ENCODE peak calls at places on chromosome 2, in nine cellular contexts. Q is Caco-2, T is breast epithelium, K is AML-193, U is EL, N is hepatocyte, L is AG08395, V is foreskin fibroblast, F is nephron progenitor cell. R is an unnamed sample.

GRCh38 chr2:51237626-51238271 is 205.8 kb upstream of the NRXN1 start:
- DNase-seq in T (no peak), F (no peak), L (no peak), N (no peak), V (no peak), Q (no peak), U (no peak), K (no peak), R (peak; percentile 3)

GRCh38 chr2:219274392-219274921 is 4.7 kb upstream of the DNAJB2 start:
- DNase-seq in Q (peak; percentile 72), L (peak; percentile 93), F (no peak), U (peak; percentile 86), V (peak; percentile 85), T (peak; percentile 88), N (peak; percentile 77), K (no peak), R (no peak)

GRCh38 chr2:121748202-121748601 is 7.2 kb upstream of the TSN start:
- DNase-seq in L (no peak), N (peak; percentile 25), V (peak; percentile 73), F (no peak), T (no peak), K (peak; percentile 71), U (peak; percentile 72), Q (no peak), R (no peak)

GRCh38 chr2:101096619-101097142 is 54.5 kb downstream of the TBC1D8 start:
- DNase-seq in U (no peak), V (no peak), F (no peak), T (no peak), N (no peak), L (no peak), K (no peak), Q (no peak), R (no peak)

GRCh38 chr2:36476411-36476810 is 120.8 kb downstream of the CRIM1 start:
- DNase-seq in U (peak; percentile 53), N (no peak), K (no peak), T (no peak), L (no peak), Q (no peak), V (peak; percentile 49), F (no peak), R (no peak)

GRCh38 chr2:215693269-215693998 is 257.6 kb upstream of the FN1 start:
- DNase-seq in U (peak; percentile 83), Q (no peak), T (no peak), F (no peak), N (no peak), K (no peak), L (peak; percentile 71), V (peak; percentile 87), R (no peak)

GRCh38 chr2:65107530-65107929 is 22.4 kb downstream of the RAB1A start:
- DNase-seq in T (no peak), N (no peak), U (no peak), Q (no peak), V (no peak), K (no peak), F (no peak), L (no peak), R (no peak)

GRCh38 chr2:218002792-218003191 is at the start of gene TNS1:
- DNase-seq in V (peak; percentile 85), L (no peak), N (peak; percentile 44), K (no peak), F (peak; percentile 45), T (no peak), U (peak; percentile 63), Q (no peak), R (no peak)

GRCh38 chr2:183172220-183172887 is 48.1 kb downstream of the NUP35 start:
- DNase-seq in T (no peak), F (no peak), L (no peak), U (no peak), N (no peak), Q (peak; percentile 11), V (no peak), K (no peak), R (no peak)

GRCh38 chr2:237341872-237342271 is 72.1 kb downstream of the COL6A3 start:
- DNase-seq in Q (no peak), U (no peak), N (peak; percentile 35), L (no peak), T (no peak), K (no peak), V (peak; percentile 48), F (no peak), R (no peak)

GRCh38 chr2:55420244-55420713 is 623 bp upstream of the CCDC88A start:
- DNase-seq in F (no peak), Q (no peak), U (no peak), T (no peak), N (no peak), V (peak; percentile 62), L (no peak), K (peak; percentile 26), R (no peak)

GRCh38 chr2:204604061-204604460 is 58.8 kb downstream of the PARD3B start:
- DNase-seq in N (no peak), K (no peak), U (peak; percentile 26), V (peak; percentile 8), Q (no peak), T (no peak), F (no peak), L (no peak), R (no peak)

GRCh38 chr2:236547725-236548124 is 21.9 kb upstream of the ACKR3 start:
- DNase-seq in V (no peak), T (no peak), Q (no peak), F (no peak), U (no peak), L (no peak), N (no peak), K (no peak), R (no peak)

GRCh38 chr2:43057026-43057741 is 169.2 kb downstream of the ZFP36L2 start:
- DNase-seq in K (no peak), V (no peak), Q (no peak), U (no peak), T (no peak), F (no peak), N (no peak), L (no peak), R (no peak)

GRCh38 chr2:131483981-131484505 is 8.1 kb downstream of the TUBA3D start:
- DNase-seq in L (no peak), F (no peak), Q (no peak), U (no peak), V (no peak), T (no peak), K (no peak), N (no peak), R (no peak)

GRCh38 chr2:236573066-236573929 is 3.7 kb downstream of the ACKR3 start:
- DNase-seq in V (no peak), L (no peak), N (no peak), K (no peak), T (no peak), U (no peak), F (no peak), Q (no peak), R (no peak)

GRCh38 chr2:105237045-105237765 is 4.3 kb upstream of the GPR45 start:
- DNase-seq in K (no peak), Q (no peak), L (no peak), U (no peak), N (no peak), V (no peak), F (no peak), T (no peak), R (no peak)

GRCh38 chr2:165778653-165779451 is 15.2 kb downstream of the GALNT3 start:
- DNase-seq in N (no peak), U (peak; percentile 6), T (no peak), K (no peak), F (no peak), L (no peak), Q (peak; percentile 57), V (peak; percentile 30), R (no peak)

GRCh38 chr2:207260021-207260420 is 94.3 kb upstream of the KLF7 start:
- DNase-seq in L (no peak), T (no peak), F (no peak), N (no peak), Q (no peak), K (no peak), V (peak; percentile 57), U (no peak), R (no peak)

GRCh38 chr2:163682695-163683094 is 53.1 kb downstream of the FIGN start:
- DNase-seq in Q (no peak), U (peak; percentile 40), K (no peak), V (peak; percentile 70), L (peak; percentile 34), T (no peak), N (peak; percentile 11), F (no peak), R (no peak)

GRCh38 chr2:12507295-12507694 is 209.4 kb upstream of the TRIB2 start:
- DNase-seq in F (no peak), T (peak; percentile 75), Q (no peak), U (peak; percentile 98), N (no peak), V (peak; percentile 96), L (peak; percentile 87), K (peak; percentile 96), R (no peak)

GRCh38 chr2:69683170-69683971 is 39.8 kb upstream of the AAK1 start:
- DNase-seq in L (peak; percentile 65), U (peak; percentile 78), N (peak; percentile 29), T (no peak), K (peak; percentile 50), V (peak; percentile 84), Q (no peak), F (no peak), R (no peak)

GRCh38 chr2:3196716-3197115 is 180.9 kb downstream of the EIPR1 start:
- DNase-seq in T (no peak), U (no peak), V (no peak), L (no peak), Q (no peak), N (no peak), F (no peak), K (no peak), R (no peak)

GRCh38 chr2:6793371-6793770 is 72.3 kb downstream of the CMPK2 start:
- DNase-seq in U (no peak), K (peak; percentile 18), T (no peak), V (no peak), L (no peak), Q (peak; percentile 8), N (peak; percentile 64), F (no peak), R (no peak)

GRCh38 chr2:200625958-200626363 is 40.1 kb downstream of the AOX1 start:
- DNase-seq in N (no peak), L (peak; percentile 11), K (no peak), V (peak; percentile 62), F (no peak), T (no peak), U (peak; percentile 71), Q (no peak), R (no peak)

GRCh38 chr2:4973973-4974372 is 718.2 kb upstream of the SOX11 start:
- DNase-seq in N (no peak), L (no peak), Q (no peak), K (no peak), V (no peak), U (no peak), F (no peak), T (no peak), R (no peak)

GRCh38 chr2:2187196-2187595 is 143.9 kb downstream of the MYT1L start:
- DNase-seq in V (no peak), T (no peak), U (no peak), Q (no peak), N (no peak), L (no peak), K (no peak), F (no peak), R (no peak)

GRCh38 chr2:238635637-238636036 is 208.9 kb downstream of the ASB1 start:
- DNase-seq in K (no peak), V (peak; percentile 97), U (peak; percentile 93), F (no peak), L (peak; percentile 50), N (no peak), Q (no peak), T (peak; percentile 21), R (no peak)